ENCODE peak calls at places on chromosomes 4 and X, in nine cellular contexts. S, K, A, D, O, I, E, C and J are unnamed samples.

GRCh38 chr4:158996669-158997074 is 106.2 kb upstream of the RAPGEF2 start:
- DNase-seq in S (no peak), K (no peak), A (no peak), D (peak), O (peak), I (no peak), E (no peak), C (no peak), J (no peak)

GRCh38 chrX:109350051-109350450 is 131.8 kb downstream of the GUCY2F start:
- DNase-seq in S (no peak), K (no peak), A (no peak), D (no peak), O (no peak), I (no peak), E (no peak), C (no peak), J (no peak)

GRCh38 chrX:18873189-18873791 is 110.6 kb downstream of the PHKA2 start:
- DNase-seq in S (no peak), K (no peak), A (no peak), D (peak), O (peak), I (peak), E (no peak), C (peak), J (no peak)

GRCh38 chr4:11640584-11640983 is 211.9 kb upstream of the HS3ST1 start:
- DNase-seq in S (no peak), K (no peak), A (no peak), D (no peak), O (no peak), I (no peak), E (no peak), C (no peak), J (no peak)

GRCh38 chr4:175657571-175657970 is 154.5 kb downstream of the GPM6A start:
- DNase-seq in S (no peak), K (no peak), A (no peak), D (no peak), O (no peak), I (no peak), E (no peak), C (no peak), J (no peak)

GRCh38 chrX:7263330-7263729 is 115.4 kb upstream of the PUDP start:
- DNase-seq in S (no peak), K (no peak), A (no peak), D (no peak), O (no peak), I (no peak), E (no peak), C (no peak), J (no peak)

GRCh38 chrX:154372612-154373022 is 1.8 kb downstream of the FLNA start:
- DNase-seq in S (no peak), K (no peak), A (no peak), D (no peak), O (no peak), I (no peak), E (no peak), C (no peak), J (no peak)

GRCh38 chr4:82718067-82718935 is 80.3 kb downstream of the SCD5 start:
- DNase-seq in S (no peak), K (no peak), A (no peak), D (peak), O (no peak), I (peak), E (peak), C (no peak), J (no peak)

GRCh38 chr4:25842229-25842840 is 20.5 kb downstream of the SEL1L3 start:
- DNase-seq in S (no peak), K (no peak), A (no peak), D (no peak), O (no peak), I (no peak), E (no peak), C (no peak), J (no peak)

GRCh38 chr4:123379392-123379791 is 17.2 kb upstream of the SPRY1 start:
- DNase-seq in S (no peak), K (no peak), A (no peak), D (no peak), O (no peak), I (no peak), E (no peak), C (no peak), J (no peak)

GRCh38 chr4:85548841-85549240 is 73.9 kb downstream of the ARHGAP24 start:
- DNase-seq in S (no peak), K (no peak), A (no peak), D (no peak), O (no peak), I (no peak), E (no peak), C (no peak), J (no peak)

GRCh38 chrX:9604111-9604907 is 139.5 kb downstream of the TBL1X start:
- DNase-seq in S (no peak), K (no peak), A (no peak), D (peak), O (no peak), I (peak), E (peak), C (peak), J (no peak)

GRCh38 chrX:40694833-40695232 is 40.5 kb downstream of the MED14 start:
- DNase-seq in S (no peak), K (no peak), A (no peak), D (no peak), O (no peak), I (no peak), E (no peak), C (no peak), J (no peak)

GRCh38 chrX:40683245-40683644 is 35.9 kb upstream of the CXorf38 start:
- DNase-seq in S (no peak), K (no peak), A (no peak), D (no peak), O (no peak), I (no peak), E (no peak), C (no peak), J (no peak)

GRCh38 chrX:124518888-124519287 is 172.5 kb downstream of the SH2D1A start:
- DNase-seq in S (no peak), K (no peak), A (no peak), D (peak), O (no peak), I (no peak), E (no peak), C (no peak), J (no peak)

GRCh38 chr4:110505440-110505839 is 29.5 kb downstream of the ENPEP start:
- DNase-seq in S (no peak), K (no peak), A (no peak), D (no peak), O (no peak), I (no peak), E (no peak), C (no peak), J (no peak)

GRCh38 chr4:52546449-52546848 is 112.7 kb downstream of the USP46 start:
- DNase-seq in S (no peak), K (no peak), A (no peak), D (no peak), O (no peak), I (no peak), E (no peak), C (no peak), J (no peak)

GRCh38 chr4:65561164-65561563 is 109.1 kb downstream of the EPHA5 start:
- DNase-seq in S (no peak), K (no peak), A (no peak), D (no peak), O (no peak), I (no peak), E (no peak), C (no peak), J (no peak)

GRCh38 chr4:15729910-15730533 is 27.2 kb downstream of the BST1 start:
- DNase-seq in S (peak), K (no peak), A (no peak), D (peak), O (peak), I (no peak), E (no peak), C (no peak), J (no peak)

GRCh38 chr4:153152453-153153338 is 51.5 kb upstream of the TRIM2 start:
- DNase-seq in S (peak), K (peak), A (no peak), D (peak), O (no peak), I (peak), E (no peak), C (peak), J (no peak)

GRCh38 chr4:87075876-87076275 is 141.1 kb downstream of the AFF1 start:
- DNase-seq in S (no peak), K (no peak), A (no peak), D (no peak), O (no peak), I (no peak), E (no peak), C (no peak), J (no peak)

GRCh38 chr4:121252224-121252806 is 88.2 kb upstream of the TNIP3 start:
- DNase-seq in S (peak), K (peak), A (peak), D (peak), O (peak), I (peak), E (peak), C (peak), J (no peak)

GRCh38 chrX:8233091-8233490 is 62.0 kb upstream of the VCX2 start:
- DNase-seq in S (no peak), K (no peak), A (no peak), D (no peak), O (no peak), I (no peak), E (no peak), C (no peak), J (no peak)

GRCh38 chrX:3299626-3300025 is 46.8 kb downstream of the MXRA5 start:
- DNase-seq in S (no peak), K (no peak), A (no peak), D (peak), O (no peak), I (no peak), E (no peak), C (no peak), J (no peak)

GRCh38 chr4:47213539-47213938 is 182.2 kb downstream of the GABRB1 start:
- DNase-seq in S (no peak), K (no peak), A (no peak), D (no peak), O (no peak), I (no peak), E (no peak), C (no peak), J (no peak)

GRCh38 chr4:14856076-14856926 is 146.0 kb upstream of the CPEB2 start:
- DNase-seq in S (no peak), K (no peak), A (no peak), D (peak), O (peak), I (no peak), E (peak), C (no peak), J (no peak)

GRCh38 chrX:123206222-123206621 is 22.1 kb downstream of the GRIA3 start:
- DNase-seq in S (no peak), K (no peak), A (no peak), D (no peak), O (no peak), I (no peak), E (no peak), C (no peak), J (no peak)

GRCh38 chrX:108732630-108733321 is 3.6 kb downstream of the IRS4 start:
- DNase-seq in S (peak), K (no peak), A (peak), D (no peak), O (no peak), I (peak), E (no peak), C (no peak), J (no peak)

GRCh38 chrX:131841496-131842410 is 181.3 kb upstream of the STK26 start:
- DNase-seq in S (peak), K (peak), A (peak), D (peak), O (no peak), I (peak), E (no peak), C (no peak), J (no peak)

GRCh38 chr4:10891866-10892265 is 207.3 kb upstream of the CLNK start:
- DNase-seq in S (no peak), K (peak), A (no peak), D (no peak), O (no peak), I (no peak), E (no peak), C (no peak), J (no peak)

GRCh38 chr4:8645753-8646124 is 53.2 kb downstream of the CPZ start:
- DNase-seq in S (no peak), K (no peak), A (peak), D (no peak), O (no peak), I (no peak), E (no peak), C (no peak), J (peak)